ENCODE peak calls at places on chromosomes 3 and 15, in eight cellular contexts. One of them, this sample, is unnamed.

GRCh38 chr15:91413142-91413541 is 313.1 kb downstream of the SV2B start:
- DNase-seq in NB4: no peak
- DNase-seq in tibial artery: no peak
- DNase-seq in AG10803: no peak
- DNase-seq in omental fat pad: no peak
- DNase-seq in adrenal gland: no peak
- DNase-seq in PC-3: no peak
- DNase-seq in foreskin fibroblast: no peak
- DNase-seq in this sample: no peak

GRCh38 chr3:167559922-167560321 is 86.1 kb upstream of the SERPINI2 start:
- DNase-seq in PC-3: no peak
- DNase-seq in AG10803: no peak
- DNase-seq in tibial artery: no peak
- DNase-seq in omental fat pad: no peak
- DNase-seq in NB4: no peak
- DNase-seq in adrenal gland: no peak
- DNase-seq in foreskin fibroblast: no peak
- DNase-seq in this sample: no peak

GRCh38 chr15:29403778-29404177 is 134.2 kb upstream of the NSMCE3 start:
- DNase-seq in AG10803: no peak
- DNase-seq in foreskin fibroblast: no peak
- DNase-seq in tibial artery: no peak
- DNase-seq in adrenal gland: no peak
- DNase-seq in PC-3: peak; percentile 45
- DNase-seq in omental fat pad: no peak
- DNase-seq in NB4: no peak
- DNase-seq in this sample: no peak

GRCh38 chr3:116388867-116389385 is 56.4 kb downstream of the LSAMP start:
- DNase-seq in omental fat pad: no peak
- DNase-seq in foreskin fibroblast: no peak
- DNase-seq in adrenal gland: no peak
- DNase-seq in tibial artery: no peak
- DNase-seq in PC-3: no peak
- DNase-seq in NB4: no peak
- DNase-seq in AG10803: no peak
- DNase-seq in this sample: no peak

GRCh38 chr3:49869525-49870126 is at the start of gene CAMKV:
- DNase-seq in adrenal gland: no peak
- DNase-seq in NB4: peak; percentile 68
- DNase-seq in omental fat pad: no peak
- DNase-seq in PC-3: no peak
- DNase-seq in tibial artery: no peak
- DNase-seq in AG10803: no peak
- DNase-seq in foreskin fibroblast: peak; percentile 18
- DNase-seq in this sample: peak; percentile 55

GRCh38 chr15:75161788-75162414 is 39.8 kb upstream of the C15orf39 start:
- DNase-seq in omental fat pad: no peak
- DNase-seq in NB4: peak; percentile 84
- DNase-seq in PC-3: no peak
- DNase-seq in foreskin fibroblast: peak; percentile 44
- DNase-seq in adrenal gland: peak; percentile 66
- DNase-seq in AG10803: no peak
- DNase-seq in tibial artery: no peak
- DNase-seq in this sample: no peak

GRCh38 chr3:4302747-4303146 is 422 bp upstream of the SETMAR start:
- DNase-seq in omental fat pad: no peak
- DNase-seq in PC-3: no peak
- DNase-seq in AG10803: no peak
- DNase-seq in NB4: no peak
- DNase-seq in tibial artery: no peak
- DNase-seq in foreskin fibroblast: no peak
- DNase-seq in adrenal gland: peak; percentile 55
- DNase-seq in this sample: peak; percentile 10

GRCh38 chr3:13073042-13073906 is at the start of gene IQSEC1:
- DNase-seq in AG10803: no peak
- DNase-seq in NB4: no peak
- DNase-seq in tibial artery: peak; percentile 87
- DNase-seq in omental fat pad: no peak
- DNase-seq in foreskin fibroblast: peak; percentile 49
- DNase-seq in PC-3: no peak
- DNase-seq in adrenal gland: peak; percentile 82
- DNase-seq in this sample: peak; percentile 91

GRCh38 chr3:43997788-43998373 is 243.8 kb upstream of the TOPAZ1 start:
- DNase-seq in tibial artery: no peak
- DNase-seq in foreskin fibroblast: peak; percentile 63
- DNase-seq in omental fat pad: no peak
- DNase-seq in PC-3: no peak
- DNase-seq in NB4: no peak
- DNase-seq in adrenal gland: no peak
- DNase-seq in AG10803: peak; percentile 9
- DNase-seq in this sample: peak; percentile 41

GRCh38 chr3:139534992-139535879 is 4.3 kb downstream of the RBP1 start:
- DNase-seq in AG10803: peak; percentile 11
- DNase-seq in NB4: no peak
- DNase-seq in adrenal gland: peak; percentile 97
- DNase-seq in omental fat pad: no peak
- DNase-seq in tibial artery: peak; percentile 89
- DNase-seq in foreskin fibroblast: peak; percentile 9
- DNase-seq in PC-3: peak; percentile 16
- DNase-seq in this sample: no peak

GRCh38 chr3:37457392-37458065 is 283.1 kb upstream of the LRRFIP2 start:
- DNase-seq in NB4: no peak
- DNase-seq in foreskin fibroblast: peak; percentile 18
- DNase-seq in tibial artery: no peak
- DNase-seq in omental fat pad: no peak
- DNase-seq in PC-3: no peak
- DNase-seq in adrenal gland: peak; percentile 59
- DNase-seq in AG10803: no peak
- DNase-seq in this sample: no peak

GRCh38 chr3:136703429-136703828 is 48.7 kb downstream of the STAG1 start:
- DNase-seq in omental fat pad: no peak
- DNase-seq in PC-3: no peak
- DNase-seq in foreskin fibroblast: no peak
- DNase-seq in tibial artery: no peak
- DNase-seq in AG10803: no peak
- DNase-seq in NB4: no peak
- DNase-seq in adrenal gland: no peak
- DNase-seq in this sample: no peak

GRCh38 chr3:38782148-38782547 is 33.9 kb downstream of the SCN10A start:
- DNase-seq in omental fat pad: no peak
- DNase-seq in NB4: peak; percentile 49
- DNase-seq in foreskin fibroblast: peak; percentile 5
- DNase-seq in AG10803: no peak
- DNase-seq in adrenal gland: no peak
- DNase-seq in tibial artery: no peak
- DNase-seq in PC-3: peak; percentile 17
- DNase-seq in this sample: no peak

GRCh38 chr3:186283096-186283495 is 78.9 kb downstream of the DGKG start:
- DNase-seq in adrenal gland: no peak
- DNase-seq in foreskin fibroblast: no peak
- DNase-seq in tibial artery: no peak
- DNase-seq in PC-3: peak; percentile 55
- DNase-seq in omental fat pad: no peak
- DNase-seq in AG10803: no peak
- DNase-seq in NB4: no peak
- DNase-seq in this sample: no peak

GRCh38 chr3:177904661-177905060 is 631.6 kb upstream of the KCNMB2 start:
- DNase-seq in tibial artery: no peak
- DNase-seq in foreskin fibroblast: no peak
- DNase-seq in PC-3: peak; percentile 9
- DNase-seq in AG10803: peak; percentile 81
- DNase-seq in NB4: no peak
- DNase-seq in omental fat pad: no peak
- DNase-seq in adrenal gland: no peak
- DNase-seq in this sample: no peak

GRCh38 chr3:161950318-161950717 is 453.7 kb downstream of the OTOL1 start:
- DNase-seq in PC-3: no peak
- DNase-seq in omental fat pad: no peak
- DNase-seq in NB4: no peak
- DNase-seq in tibial artery: no peak
- DNase-seq in AG10803: no peak
- DNase-seq in adrenal gland: no peak
- DNase-seq in foreskin fibroblast: no peak
- DNase-seq in this sample: no peak

GRCh38 chr15:39946862-39947261 is 12.9 kb downstream of the EIF2AK4 start:
- DNase-seq in omental fat pad: no peak
- DNase-seq in tibial artery: no peak
- DNase-seq in PC-3: peak; percentile 66
- DNase-seq in adrenal gland: no peak
- DNase-seq in foreskin fibroblast: peak; percentile 67
- DNase-seq in AG10803: peak; percentile 66
- DNase-seq in NB4: no peak
- DNase-seq in this sample: no peak

GRCh38 chr3:170117134-170117533 is 64.4 kb downstream of the PHC3 start:
- DNase-seq in AG10803: no peak
- DNase-seq in PC-3: peak; percentile 26
- DNase-seq in NB4: peak; percentile 9
- DNase-seq in tibial artery: no peak
- DNase-seq in omental fat pad: no peak
- DNase-seq in adrenal gland: no peak
- DNase-seq in foreskin fibroblast: peak; percentile 8
- DNase-seq in this sample: no peak
- TF ChIP-seq CTCF in AG10803: peak; percentile 37
- TF ChIP-seq CTCF in PC-3: peak; percentile 48
- TF ChIP-seq CTCF in NB4: no peak
- TF ChIP-seq CTCF in tibial artery: no peak
- TF ChIP-seq CTCF in omental fat pad: no peak
- TF ChIP-seq CTCF in adrenal gland: no peak
- TF ChIP-seq CTCF in foreskin fibroblast: peak; percentile 30
- TF ChIP-seq CTCF in this sample: no peak

GRCh38 chr3:78988324-78988723 is 779.5 kb downstream of the ROBO1 start:
- DNase-seq in NB4: peak; percentile 1
- DNase-seq in adrenal gland: no peak
- DNase-seq in tibial artery: no peak
- DNase-seq in AG10803: peak; percentile 31
- DNase-seq in PC-3: peak; percentile 51
- DNase-seq in foreskin fibroblast: peak; percentile 64
- DNase-seq in omental fat pad: no peak
- DNase-seq in this sample: no peak
- TF ChIP-seq CTCF in NB4: no peak
- TF ChIP-seq CTCF in adrenal gland: peak; percentile 10
- TF ChIP-seq CTCF in tibial artery: no peak
- TF ChIP-seq CTCF in AG10803: peak; percentile 53
- TF ChIP-seq CTCF in PC-3: peak; percentile 71
- TF ChIP-seq CTCF in foreskin fibroblast: peak; percentile 38
- TF ChIP-seq CTCF in omental fat pad: no peak
- TF ChIP-seq CTCF in this sample: no peak

GRCh38 chr3:129003578-129004112 is 2.5 kb downstream of the EFCC1 start:
- DNase-seq in NB4: no peak
- DNase-seq in tibial artery: peak; percentile 29
- DNase-seq in foreskin fibroblast: no peak
- DNase-seq in adrenal gland: no peak
- DNase-seq in AG10803: no peak
- DNase-seq in omental fat pad: no peak
- DNase-seq in PC-3: peak; percentile 54
- DNase-seq in this sample: no peak
- TF ChIP-seq CTCF in NB4: no peak
- TF ChIP-seq CTCF in tibial artery: no peak
- TF ChIP-seq CTCF in foreskin fibroblast: no peak
- TF ChIP-seq CTCF in adrenal gland: no peak
- TF ChIP-seq CTCF in AG10803: no peak
- TF ChIP-seq CTCF in omental fat pad: no peak
- TF ChIP-seq CTCF in PC-3: no peak
- TF ChIP-seq CTCF in this sample: no peak

GRCh38 chr3:148307443-148307843 is 390.3 kb upstream of the AGTR1 start:
- DNase-seq in PC-3: no peak
- DNase-seq in NB4: no peak
- DNase-seq in adrenal gland: no peak
- DNase-seq in omental fat pad: no peak
- DNase-seq in foreskin fibroblast: no peak
- DNase-seq in AG10803: no peak
- DNase-seq in tibial artery: no peak
- DNase-seq in this sample: no peak

DNA sequence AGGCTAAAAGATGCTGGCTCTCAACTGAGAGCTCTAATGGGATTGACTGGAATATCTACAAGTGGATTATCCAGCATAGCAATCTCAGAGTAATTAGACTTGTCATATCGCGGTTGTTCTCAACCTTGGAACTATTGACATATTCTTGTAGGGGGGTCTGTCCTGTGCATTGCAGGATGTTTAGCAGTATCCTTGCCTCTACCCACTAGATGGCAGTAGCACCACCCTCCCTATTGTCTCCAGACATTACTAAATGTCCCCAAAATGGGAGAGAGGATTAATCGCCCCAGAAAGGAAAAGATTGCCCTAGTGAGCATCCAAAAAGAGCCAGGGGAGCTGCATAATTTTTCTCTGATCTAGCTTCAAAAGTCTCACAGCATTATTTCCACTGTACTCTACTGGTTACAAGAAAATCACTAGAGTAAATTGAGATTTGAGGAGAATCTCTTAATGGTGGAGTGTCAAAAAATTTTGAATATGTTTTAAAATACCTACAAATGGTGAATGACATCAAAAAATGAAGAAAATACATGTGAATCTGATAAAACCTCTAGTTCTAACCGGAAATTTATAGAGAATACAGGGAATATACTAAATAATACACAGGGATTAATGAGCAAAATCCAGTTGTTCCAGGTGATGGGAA is 388.2 kb upstream of the AGTR1 start:
- DNase-seq in omental fat pad: no peak
- DNase-seq in foreskin fibroblast: peak; percentile 73
- DNase-seq in tibial artery: no peak
- DNase-seq in NB4: peak; percentile 52
- DNase-seq in AG10803: peak; percentile 54
- DNase-seq in PC-3: peak; percentile 57
- DNase-seq in adrenal gland: no peak
- DNase-seq in this sample: peak; percentile 20
- TF ChIP-seq CTCF in omental fat pad: no peak
- TF ChIP-seq CTCF in foreskin fibroblast: peak; percentile 86
- TF ChIP-seq CTCF in tibial artery: peak; percentile 41
- TF ChIP-seq CTCF in NB4: peak; percentile 63
- TF ChIP-seq CTCF in AG10803: peak; percentile 93
- TF ChIP-seq CTCF in PC-3: peak; percentile 87
- TF ChIP-seq CTCF in adrenal gland: peak; percentile 47
- TF ChIP-seq CTCF in this sample: peak; percentile 64

DNA sequence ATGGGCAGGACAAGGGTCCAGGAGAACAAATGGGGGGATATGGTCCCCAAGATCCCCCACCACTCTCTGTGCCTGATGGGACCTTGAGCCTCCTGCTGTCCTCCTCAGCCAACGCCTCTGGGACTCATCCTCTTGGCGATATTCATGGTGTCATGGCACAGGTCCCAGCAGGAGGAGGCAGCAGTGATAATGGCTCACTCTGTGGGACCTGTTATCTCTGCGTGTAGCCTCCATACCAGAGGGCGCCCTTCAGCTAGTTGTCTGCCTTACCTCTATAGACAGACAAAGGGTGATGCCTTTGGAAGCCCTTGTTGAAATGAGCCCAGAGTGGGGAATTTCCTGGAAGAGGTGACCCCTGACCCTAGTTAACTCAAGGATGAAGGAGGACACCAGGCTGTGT is 7.4 kb downstream of the ZBTB47 start:
- DNase-seq in AG10803: no peak
- DNase-seq in omental fat pad: no peak
- DNase-seq in NB4: peak; percentile 57
- DNase-seq in PC-3: no peak
- DNase-seq in foreskin fibroblast: peak; percentile 41
- DNase-seq in adrenal gland: peak; percentile 79
- DNase-seq in tibial artery: no peak
- DNase-seq in this sample: no peak
- TF ChIP-seq CTCF in AG10803: no peak
- TF ChIP-seq CTCF in omental fat pad: no peak
- TF ChIP-seq CTCF in NB4: peak; percentile 41
- TF ChIP-seq CTCF in PC-3: peak; percentile 26
- TF ChIP-seq CTCF in foreskin fibroblast: no peak
- TF ChIP-seq CTCF in adrenal gland: no peak
- TF ChIP-seq CTCF in tibial artery: no peak
- TF ChIP-seq CTCF in this sample: no peak

This sample was measured in GM20000.